ENCODE peak calls at places on chromosomes 7 and 10, in nine cellular contexts. P, Z, K, U, W, S, F, Q and M are unnamed samples. For H3K9me3, the result is how much of the 10 kb centered on the place peaks cover.

GRCh38 chr7:78752554-78752953 is 700.9 kb downstream of the MAGI2 start:
- DNase-seq in P (no peak), Z (no peak), K (no peak), U (no peak), W (no peak), S (no peak), F (no peak), Q (no peak), M (no peak)

GRCh38 chr10:11237571-11237970 is 219.9 kb downstream of the CELF2 start:
- DNase-seq in P (no peak), Z (no peak), K (no peak), U (no peak), W (no peak), S (no peak), F (no peak), Q (no peak), M (peak)

GRCh38 chr7:18580945-18581344 is 85.4 kb downstream of the HDAC9 start:
- DNase-seq in P (no peak), Z (no peak), K (no peak), U (no peak), W (no peak), S (no peak), F (no peak), Q (no peak), M (no peak)

GRCh38 chr7:28684729-28685211 is 272.5 kb downstream of the CREB5 start:
- DNase-seq in P (no peak), Z (no peak), K (no peak), U (no peak), W (no peak), S (no peak), F (no peak), Q (no peak), M (no peak)

GRCh38 chr7:158829021-158829341 is 328 bp downstream of the ESYT2 start:
- DNase-seq in P (peak), Z (peak), K (peak), U (peak), W (peak), S (no peak), F (peak), Q (peak), M (no peak)

GRCh38 chr10:30436200-30436599 is 2.2 kb downstream of the MAP3K8 start:
- DNase-seq in P (peak), Z (peak), K (peak), U (no peak), W (no peak), S (no peak), F (peak), Q (no peak), M (no peak)

GRCh38 chr7:57250801-57251200 is 118.6 kb upstream of the ZNF479 start:
- DNase-seq in P (no peak), Z (no peak), K (no peak), U (no peak), W (no peak), S (no peak), F (no peak), Q (no peak), M (no peak)

GRCh38 chr10:10131984-10132383 is 885.7 kb upstream of the CELF2 start:
- DNase-seq in P (no peak), Z (no peak), K (no peak), U (no peak), W (no peak), S (no peak), F (no peak), Q (no peak), M (no peak)

GRCh38 chr7:87131806-87132205 is 20.4 kb upstream of the DMTF1 start:
- DNase-seq in P (no peak), Z (no peak), K (no peak), U (no peak), W (no peak), S (no peak), F (no peak), Q (no peak), M (no peak)

GRCh38 chr7:79317728-79318127 is 135.7 kb downstream of the MAGI2 start:
- DNase-seq in P (no peak), Z (peak), K (no peak), U (no peak), W (no peak), S (no peak), F (no peak), Q (no peak), M (no peak)

GRCh38 chr10:66228887-66229286 is 696.9 kb upstream of the LRRTM3 start:
- DNase-seq in P (no peak), Z (no peak), K (no peak), U (no peak), W (no peak), S (no peak), F (no peak), Q (no peak), M (no peak)

GRCh38 chr7:152522551-152522950 is 86.7 kb upstream of the KMT2C start:
- DNase-seq in P (peak), Z (no peak), K (no peak), U (no peak), W (peak), S (no peak), F (peak), Q (no peak), M (no peak)

GRCh38 chr7:46854958-46855473 is 726.9 kb downstream of the TNS3 start:
- DNase-seq in P (no peak), Z (peak), K (no peak), U (no peak), W (no peak), S (no peak), F (no peak), Q (no peak), M (no peak)

GRCh38 chr10:101545898-101546297 is 42.2 kb downstream of the POLL start:
- DNase-seq in P (no peak), Z (no peak), K (peak), U (no peak), W (no peak), S (no peak), F (no peak), Q (no peak), M (no peak)

GRCh38 chr7:64625114-64626082 is 40.5 kb upstream of the ZNF107 start:
- DNase-seq in P (no peak), Z (no peak), K (no peak), U (no peak), W (no peak), S (no peak), F (no peak), Q (no peak), M (peak)

GRCh38 chr10:14386202-14386593 is 55.5 kb upstream of the FRMD4A start:
- DNase-seq in P (no peak), Z (peak), K (no peak), U (no peak), W (no peak), S (no peak), F (peak), Q (no peak), M (no peak)

GRCh38 chr10:103618575-103619423 is 125.3 kb downstream of the NEURL1 start:
- DNase-seq in P (peak), Z (no peak), K (no peak), U (no peak), W (peak), S (peak), F (no peak), Q (peak), M (no peak)

GRCh38 chr7:97851725-97852124 is 20.5 kb downstream of the ASNS start:
- DNase-seq in P (no peak), Z (peak), K (no peak), U (no peak), W (no peak), S (no peak), F (no peak), Q (no peak), M (no peak)

GRCh38 chr7:155143381-155143780 is 73.3 kb downstream of the HTR5A start:
- DNase-seq in P (no peak), Z (no peak), K (no peak), U (no peak), W (no peak), S (no peak), F (no peak), Q (no peak), M (no peak)

GRCh38 chr7:151404216-151405011 is 5.4 kb downstream of the WDR86 start:
- DNase-seq in P (no peak), Z (no peak), K (no peak), U (no peak), W (peak), S (no peak), F (no peak), Q (no peak), M (no peak)

GRCh38 chr7:94375713-94376112 is 19.0 kb upstream of the COL1A2 start:
- DNase-seq in P (no peak), Z (peak), K (peak), U (no peak), W (no peak), S (no peak), F (peak), Q (no peak), M (no peak)

GRCh38 chr7:68684246-68684850 is 913.9 kb upstream of the AUTS2 start:
- DNase-seq in P (no peak), Z (peak), K (no peak), U (no peak), W (no peak), S (no peak), F (no peak), Q (no peak), M (no peak)

GRCh38 chr10:132592790-132593788 is 55.5 kb downstream of the INPP5A start:
- DNase-seq in P (peak), Z (no peak), K (no peak), U (no peak), W (no peak), S (no peak), F (no peak), Q (no peak), M (no peak)

GRCh38 chr7:36475371-36475770 is 85.7 kb downstream of the ANLN start:
- DNase-seq in P (no peak), Z (no peak), K (no peak), U (no peak), W (no peak), S (no peak), F (no peak), Q (no peak), M (no peak)

DNA sequence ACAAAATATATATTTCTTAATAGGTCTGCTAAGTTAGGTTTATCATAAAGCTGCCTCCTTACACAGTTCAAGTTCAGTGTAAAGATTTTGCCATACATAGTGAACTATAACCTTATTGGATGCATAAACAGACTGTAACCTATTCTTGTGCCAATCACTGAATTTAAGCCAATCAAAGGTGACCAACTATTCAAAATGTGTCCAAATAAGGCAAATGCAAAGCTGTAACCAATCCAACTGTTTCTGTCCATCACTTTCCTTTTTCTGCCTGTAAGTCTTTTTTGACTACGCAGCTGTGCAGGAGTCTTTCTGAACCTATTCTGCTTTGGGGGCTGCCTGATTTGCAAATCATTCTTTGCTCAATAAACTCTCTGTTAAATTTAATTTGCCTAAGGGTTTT is 11.6 kb upstream of the DNMBP start:
- DNase-seq in P (no peak), Z (no peak), K (no peak), U (no peak), W (no peak), S (no peak), F (peak), Q (no peak), M (no peak)
- H3K4me3 ChIP-seq in P (no peak), Z (no peak), K (no peak), U (no peak), W (no peak), S (no peak), F (no peak), Q (no peak), M (no peak)

GRCh38 chr7:131306777-131307176 is 20.9 kb upstream of the MKLN1 start:
- DNase-seq in P (no peak), Z (no peak), K (no peak), U (no peak), W (no peak), S (no peak), F (no peak), Q (no peak), M (no peak)
- H3K9me3 ChIP-seq in P (under half), Z (under half), K (under half), U (under half), W (under half), S (under half), F (under half), Q (under half), M (under half)

GRCh38 chr7:23022831-23023230 is 8.9 kb upstream of the HYCC1 start:
- DNase-seq in P (no peak), Z (no peak), K (no peak), U (no peak), W (no peak), S (no peak), F (no peak), Q (no peak), M (no peak)

GRCh38 chr7:23020742-23021401 is 6.9 kb upstream of the HYCC1 start:
- DNase-seq in P (no peak), Z (peak), K (no peak), U (no peak), W (peak), S (no peak), F (no peak), Q (peak), M (no peak)

GRCh38 chr7:23021581-23021980 is 7.7 kb upstream of the HYCC1 start:
- DNase-seq in P (no peak), Z (no peak), K (no peak), U (no peak), W (no peak), S (no peak), F (no peak), Q (no peak), M (no peak)

GRCh38 chr7:23024454-23024853 is 10.5 kb upstream of the HYCC1 start:
- DNase-seq in P (no peak), Z (no peak), K (no peak), U (no peak), W (no peak), S (no peak), F (no peak), Q (no peak), M (no peak)

DNA sequence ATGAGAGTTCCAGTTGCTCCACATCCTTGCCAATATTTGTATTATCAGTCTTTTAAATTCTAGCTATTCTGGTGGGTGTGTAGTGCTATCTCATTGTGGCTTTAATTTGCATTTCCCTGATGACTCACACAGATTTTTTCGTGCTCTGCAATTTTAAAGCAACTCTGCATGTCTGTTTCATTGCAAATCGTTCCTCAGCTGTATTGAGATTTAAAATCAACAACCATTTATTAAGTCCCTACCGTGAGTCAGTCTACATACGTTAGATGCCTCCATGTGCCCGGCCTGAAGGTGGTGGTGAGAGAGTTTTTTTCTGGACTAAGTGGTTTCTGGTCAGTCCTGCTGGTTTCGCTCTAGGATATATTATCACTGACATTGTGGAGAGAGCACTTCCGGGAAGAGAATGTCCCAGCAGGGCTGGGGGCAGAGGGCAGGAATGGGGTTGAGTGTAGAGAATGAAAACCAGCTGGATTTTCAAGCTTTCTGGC is 8.4 kb upstream of the HYCC1 start:
- DNase-seq in P (no peak), Z (peak), K (no peak), U (no peak), W (no peak), S (no peak), F (no peak), Q (no peak), M (no peak)
- H3K4me3 ChIP-seq in P (no peak), Z (no peak), K (no peak), U (no peak), W (no peak), S (no peak), F (no peak), Q (no peak), M (no peak)

DNA sequence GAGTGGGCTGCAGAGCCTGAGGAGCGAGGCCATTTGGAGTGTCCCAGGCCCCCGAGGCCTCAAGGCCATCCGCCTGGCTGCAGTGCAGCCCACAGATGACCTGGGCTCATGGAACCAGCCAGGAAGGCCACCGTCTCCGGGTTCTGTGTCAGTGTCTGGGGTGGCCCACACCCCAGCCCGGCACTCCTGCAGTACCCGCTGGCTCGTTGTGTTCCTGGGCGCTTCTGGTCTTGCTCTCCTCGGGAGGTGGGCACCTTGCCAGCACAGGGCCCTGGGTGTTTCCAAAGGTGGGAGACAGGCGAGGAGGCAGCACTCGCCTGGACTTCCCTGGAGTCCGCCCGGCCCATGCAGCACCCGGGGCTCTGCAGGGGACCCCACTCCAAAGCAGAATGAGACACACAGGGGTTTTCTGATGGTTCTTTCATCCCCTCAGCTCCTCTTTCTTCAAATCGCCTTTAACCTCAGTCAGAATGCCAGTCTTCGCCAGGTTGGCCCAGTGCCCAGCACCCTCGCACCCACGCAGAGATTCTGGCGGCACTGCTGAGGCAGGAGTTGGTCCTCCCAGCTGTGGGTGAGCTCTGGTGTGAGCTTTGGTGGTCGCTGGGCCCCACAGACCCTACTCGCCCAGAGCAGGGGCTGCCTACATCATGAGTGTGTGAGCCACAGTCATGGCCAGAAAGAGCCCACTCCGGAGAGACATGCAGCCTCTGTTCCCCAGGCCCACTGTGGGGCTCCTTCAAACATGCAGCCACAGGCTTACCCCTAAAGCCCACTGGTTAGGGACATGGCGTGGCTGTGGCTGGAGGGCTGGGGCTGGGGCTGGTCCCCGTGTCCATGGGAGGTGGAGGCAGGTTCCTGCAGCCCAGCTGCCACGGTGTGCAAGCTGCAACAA is 155.7 kb downstream of the EBF3 start:
- DNase-seq in P (no peak), Z (no peak), K (no peak), U (no peak), W (no peak), S (no peak), F (no peak), Q (no peak), M (no peak)
- H3K9me3 ChIP-seq in P (under half), Z (under half), K (under half), U (under half), W (under half), S (under half), F (under half), Q (under half), M (under half)